ENCODE peak calls at places on chromosomes 4 and X, in four cellular contexts. I is ovary, U is PC-3, W is fibroblast of mammary gland. J is an unnamed sample.

GRCh38 chr4:158948071-158948470 is 154.8 kb upstream of the RAPGEF2 start:
- DNase-seq in I (no peak), U (no peak), W (no peak), J (no peak)

GRCh38 chr4:169612869-169613859 is 781 bp upstream of the NEK1 start:
- DNase-seq in I (peak; percentile 66), U (peak; percentile 82), W (peak; percentile 82), J (peak; percentile 45)

GRCh38 chrX:39212456-39212855 is 411.2 kb downstream of the MID1IP1 start:
- DNase-seq in I (no peak), U (peak; percentile 42), W (no peak), J (no peak)

GRCh38 chr4:137660211-137660610 is 127.9 kb upstream of the PCDH18 start:
- DNase-seq in I (no peak), U (no peak), W (peak; percentile 60), J (no peak)

GRCh38 chr4:109682875-109683274 is 20.4 kb downstream of the CASP6 start:
- DNase-seq in I (no peak), U (no peak), W (no peak), J (no peak)

GRCh38 chrX:7093305-7093704 is 54.2 kb upstream of the STS start:
- DNase-seq in I (no peak), U (no peak), W (no peak), J (no peak)

GRCh38 chr4:154277164-154277563 is 214.4 kb downstream of the DCHS2 start:
- DNase-seq in I (no peak), U (no peak), W (no peak), J (no peak)

GRCh38 chr4:118889313-118889694 is 650 bp downstream of the SYNPO2 start:
- DNase-seq in I (no peak), U (no peak), W (no peak), J (no peak)

GRCh38 chr4:139814285-139815015 is 148.8 kb downstream of the MGST2 start:
- DNase-seq in I (no peak), U (no peak), W (peak; percentile 30), J (no peak)

GRCh38 chrX:40581333-40581910 is 652 bp downstream of the ATP6AP2 start:
- DNase-seq in I (no peak), U (peak; percentile 13), W (peak; percentile 50), J (no peak)

GRCh38 chr4:108058685-108059440 is 69.2 kb downstream of the HADH start:
- DNase-seq in I (no peak), U (peak; percentile 85), W (peak; percentile 56), J (no peak)

GRCh38 chr4:7842384-7843279 is 97.0 kb downstream of the AFAP1 start:
- DNase-seq in I (peak; percentile 77), U (peak; percentile 92), W (peak; percentile 99), J (peak; percentile 99)

GRCh38 chrX:129462707-129463106 is 60.6 kb downstream of the SMARCA1 start:
- DNase-seq in I (no peak), U (peak; percentile 7), W (no peak), J (no peak)

GRCh38 chr4:186553717-186554116 is 1.6 kb downstream of the MTNR1A start:
- DNase-seq in I (no peak), U (no peak), W (no peak), J (no peak)

GRCh38 chr4:186557486-186557885 is 2.1 kb upstream of the MTNR1A start:
- DNase-seq in I (no peak), U (peak; percentile 27), W (peak; percentile 72), J (no peak)

GRCh38 chr4:186554485-186554884 is 882 bp downstream of the MTNR1A start:
- DNase-seq in I (no peak), U (peak; percentile 46), W (peak; percentile 17), J (no peak)

GRCh38 chr4:186557061-186557460 is 1.7 kb upstream of the MTNR1A start:
- DNase-seq in I (no peak), U (peak; percentile 51), W (peak; percentile 28), J (no peak)

GRCh38 chr4:186554890-186555827 is at the start of gene MTNR1A:
- DNase-seq in I (no peak), U (no peak), W (no peak), J (no peak)
- H3K4me3 ChIP-seq in I (no peak within 1 kb of the TSS), U (peak within 1 kb of the TSS; percentile 58), W (no peak within 1 kb of the TSS), J (peak within 1 kb of the TSS; percentile 24)

GRCh38 chr4:54945838-54946237 is 179.6 kb downstream of the KDR start:
- DNase-seq in I (no peak), U (peak; percentile 34), W (no peak), J (no peak)
- TF ChIP-seq CTCF in I (no peak), U (peak; percentile 46), W (no peak), J (no peak)

GRCh38 chr4:5895287-5895686 is 2.4 kb upstream of the CRMP1 start:
- DNase-seq in I (no peak), U (no peak), W (no peak), J (no peak)

GRCh38 chr4:5893013-5893580 is at the start of gene CRMP1:
- DNase-seq in I (no peak), U (no peak), W (no peak), J (no peak)

GRCh38 chr4:5892321-5893012 is 419 bp downstream of the CRMP1 start:
- DNase-seq in I (no peak), U (no peak), W (no peak), J (no peak)

GRCh38 chr4:5893591-5893990 is 705 bp upstream of the CRMP1 start:
- DNase-seq in I (no peak), U (no peak), W (no peak), J (no peak)

DNA sequence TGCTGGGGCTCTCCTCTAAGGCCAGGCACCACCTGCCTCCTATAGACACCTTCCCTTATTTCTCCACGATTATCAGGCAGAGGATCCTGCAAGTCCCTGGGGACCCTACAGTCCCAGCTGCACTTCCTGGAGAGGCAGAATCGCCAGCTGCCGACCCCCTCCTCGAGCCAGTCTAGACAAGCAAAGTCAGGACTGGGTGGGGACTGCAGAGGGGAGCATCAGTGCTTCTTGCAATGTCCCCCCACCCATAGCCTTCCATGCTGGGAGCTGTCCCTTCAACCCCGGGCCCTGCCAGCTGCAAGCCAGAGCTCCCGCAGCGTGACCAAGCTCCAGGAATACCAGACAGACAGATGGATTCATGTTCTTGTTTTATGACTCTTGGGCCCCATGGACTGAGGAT is 1.4 kb upstream of the CRMP1 start:
- DNase-seq in I (no peak), U (no peak), W (no peak), J (no peak)
- H3K4me3 ChIP-seq in I (no peak overlapping the region), U (no peak overlapping the region), W (no peak overlapping the region), J (no peak overlapping the region)

GRCh38 chr4:125314676-125315570 is at the start of gene FAT4:
- DNase-seq in I (peak; percentile 97), U (peak; percentile 85), W (peak; percentile 97), J (peak; percentile 92)
- TF ChIP-seq CTCF in I (no peak), U (no peak), W (no peak), J (no peak)

GRCh38 chr4:168153596-168154440 is 61.5 kb downstream of the ANXA10 start:
- DNase-seq in I (peak; percentile 80), U (peak; percentile 75), W (peak; percentile 76), J (peak; percentile 44)
- H3K4me3 ChIP-seq in I (peak overlapping the region; percentile 2), U (peak overlapping the region; percentile 38), W (no peak overlapping the region), J (no peak overlapping the region)

J was measured in AG09309.